ENCODE peak calls at places on chromosomes 12 and 14, in six cellular contexts. I is upper lobe of left lung, V is sigmoid colon, T is transverse colon, K is HCT116, P is prostate gland. G is an unnamed sample.
A peak's percentile ranks its signal among the peaks of the same experiment; 100 is the strongest.

GRCh38 chr12:94336201-94336915 is 123.3 kb downstream of the CEP83 start:
- DNase-seq in I (no peak), P (no peak), T (no peak), K (no peak), V (no peak), G (no peak)

GRCh38 chr12:68331500-68331868 is 678 bp downstream of the MDM1 start:
- DNase-seq in K (no peak), I (no peak), P (no peak), V (no peak), T (no peak), G (no peak)

GRCh38 chr12:53564941-53565340 is 57.7 kb upstream of the NPFF start:
- DNase-seq in V (no peak), P (no peak), T (no peak), I (no peak), K (no peak), G (no peak)

GRCh38 chr12:112473056-112473455 is 54.3 kb downstream of the PTPN11 start:
- DNase-seq in K (no peak), P (no peak), V (no peak), I (no peak), T (no peak), G (no peak)

GRCh38 chr12:58967551-58967950 is 47.2 kb upstream of the LRIG3 start:
- DNase-seq in I (no peak), P (no peak), V (no peak), T (no peak), K (no peak), G (no peak)

GRCh38 chr14:70771781-70772212 is 37.5 kb downstream of the MAP3K9 start:
- DNase-seq in K (no peak), I (peak; percentile 56), V (no peak), P (no peak), T (no peak), G (no peak)

GRCh38 chr14:102231476-102232347 is 73.3 kb downstream of the MOK start:
- DNase-seq in I (no peak), V (peak; percentile 27), K (no peak), P (no peak), T (no peak), G (no peak)

GRCh38 chr12:130717752-130718151 is 1.7 kb upstream of the RIMBP2 start:
- DNase-seq in V (no peak), I (no peak), K (no peak), P (no peak), T (no peak), G (no peak)

GRCh38 chr14:73663548-73664212 is 18.9 kb downstream of the DNAL1 start:
- DNase-seq in I (no peak), P (no peak), K (no peak), T (no peak), V (no peak), G (no peak)

GRCh38 chr12:4224211-4224878 is 49.2 kb upstream of the CCND2 start:
- DNase-seq in P (no peak), I (no peak), V (no peak), T (no peak), K (no peak), G (peak; percentile 52)

GRCh38 chr12:57777367-57777766 is 5.0 kb downstream of the EEF1AKMT3 start:
- DNase-seq in P (no peak), V (no peak), K (no peak), I (no peak), T (no peak), G (no peak)

GRCh38 chr12:108515916-108516315 is 839 bp downstream of the FICD start:
- DNase-seq in K (no peak), I (no peak), T (no peak), V (no peak), P (no peak), G (no peak)

GRCh38 chr14:96053600-96054381 is 14.6 kb downstream of the C14orf132 start:
- DNase-seq in P (no peak), T (peak; percentile 41), K (no peak), I (no peak), V (peak; percentile 91), G (peak; percentile 91)

GRCh38 chr12:84986586-84986985 is 49.5 kb downstream of the TSPAN19 start:
- DNase-seq in P (no peak), V (no peak), K (no peak), I (no peak), T (no peak), G (no peak)

GRCh38 chr12:113445544-113446176 is 23.5 kb downstream of the SDSL start:
- DNase-seq in V (no peak), P (no peak), I (no peak), T (no peak), K (no peak), G (no peak)

GRCh38 chr12:59388694-59389093 is 207.1 kb upstream of the SLC16A7 start:
- DNase-seq in P (no peak), T (no peak), I (no peak), K (no peak), V (no peak), G (no peak)

GRCh38 chr12:68686595-68687521 is at the start of gene NUP107:
- DNase-seq in V (peak; percentile 100), I (peak; percentile 95), K (peak; percentile 97), T (peak; percentile 99), P (peak; percentile 97), G (no peak)

GRCh38 chr12:77204055-77204454 is 138.7 kb upstream of the E2F7 start:
- DNase-seq in V (no peak), K (no peak), T (no peak), P (no peak), I (no peak), G (no peak)

GRCh38 chr12:68180792-68181744 is 21.5 kb upstream of the IFNG start:
- DNase-seq in I (no peak), T (no peak), K (no peak), V (no peak), P (no peak), G (no peak)

GRCh38 chr12:39692258-39692853 is 72.8 kb upstream of the ABCD2 start:
- DNase-seq in P (no peak), I (no peak), K (peak; percentile 0), V (no peak), T (no peak), G (no peak)

GRCh38 chr14:80304125-80304766 is 92.9 kb upstream of the DIO2 start:
- DNase-seq in V (no peak), T (no peak), P (no peak), K (no peak), I (no peak), G (no peak)

GRCh38 chr12:6912164-6912956 is 2.0 kb upstream of the ENO2 start:
- DNase-seq in I (no peak), T (no peak), V (no peak), P (no peak), K (no peak), G (no peak)

GRCh38 chr12:112750971-112751370 is 40.6 kb upstream of the RPH3A start:
- DNase-seq in I (no peak), K (no peak), P (no peak), V (no peak), T (no peak), G (peak; percentile 29)

GRCh38 chr12:50564240-50564947 is 59.6 kb downstream of the DIP2B start:
- DNase-seq in V (no peak), K (no peak), P (no peak), T (no peak), I (no peak), G (no peak)

GRCh38 chr12:19223018-19223417 is 93.5 kb downstream of the PLEKHA5 start:
- DNase-seq in P (no peak), V (no peak), T (no peak), I (no peak), K (peak; percentile 1), G (no peak)

GRCh38 chr14:57632649-57633048 is 139.0 kb upstream of the CCDC198 start:
- DNase-seq in I (no peak), V (no peak), P (no peak), K (no peak), T (no peak), G (no peak)

GRCh38 chr14:49505026-49505766 is 81.0 kb downstream of the RPS29 start:
- DNase-seq in T (no peak), K (peak; percentile 18), P (no peak), V (no peak), I (no peak), G (no peak)

GRCh38 chr12:88181881-88182280 is 39.8 kb downstream of the TMTC3 start:
- DNase-seq in T (no peak), P (no peak), V (no peak), K (no peak), I (no peak), G (no peak)

DNA sequence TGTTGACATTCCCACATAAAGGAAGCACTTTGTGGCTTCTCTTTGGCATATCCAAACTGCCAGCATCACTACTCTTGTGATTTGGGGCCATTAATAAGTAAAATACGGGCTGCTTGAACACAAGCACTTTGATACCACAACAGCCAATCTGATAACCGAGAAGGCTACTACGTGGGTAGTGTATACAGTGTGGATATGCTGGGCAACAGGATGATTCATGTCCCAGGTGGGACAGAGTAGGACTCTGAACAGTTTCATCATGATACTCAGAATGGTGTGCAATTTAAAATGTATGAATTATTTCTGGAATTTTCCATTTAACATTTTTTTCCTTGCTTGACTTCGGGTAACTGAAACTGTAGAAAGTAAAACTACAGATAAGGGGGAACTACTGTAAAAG is 225.0 kb upstream of the DDHD1 start:
- DNase-seq in T (no peak), V (no peak), K (no peak), I (no peak), P (no peak), G (no peak)
- TF ChIP-seq POLR2AphosphoS5 in T (no peak), V (no peak), K (no peak), I (no peak), P (no peak), G (no peak)

GRCh38 chr12:16165506-16165905 is 112.0 kb downstream of the SLC15A5 start:
- DNase-seq in T (peak; percentile 52), V (peak; percentile 69), K (peak; percentile 27), I (no peak), P (peak; percentile 10), G (no peak)
- TF ChIP-seq CTCF in T (peak; percentile 44), V (peak; percentile 25), K (peak; percentile 59), I (no peak), P (peak; percentile 41), G (peak; percentile 29)

GRCh38 chr12:26512213-26512612 is 316.8 kb downstream of the SSPN start:
- DNase-seq in V (no peak), K (no peak), I (no peak), P (no peak), T (no peak), G (no peak)
- TF ChIP-seq POLR2A in V (no peak), K (no peak), I (no peak), P (no peak), T (no peak), G (no peak)

GRCh38 chr12:56333679-56334489 is at the start of gene PAN2:
- DNase-seq in K (peak; percentile 98), T (peak; percentile 96), P (peak; percentile 95), V (peak; percentile 99), I (peak; percentile 93), G (no peak)
- TF ChIP-seq POLR2AphosphoS5 in K (peak; percentile 86), T (peak; percentile 82), P (peak; percentile 94), V (peak; percentile 91), I (peak; percentile 79), G (peak; percentile 95)

DNA sequence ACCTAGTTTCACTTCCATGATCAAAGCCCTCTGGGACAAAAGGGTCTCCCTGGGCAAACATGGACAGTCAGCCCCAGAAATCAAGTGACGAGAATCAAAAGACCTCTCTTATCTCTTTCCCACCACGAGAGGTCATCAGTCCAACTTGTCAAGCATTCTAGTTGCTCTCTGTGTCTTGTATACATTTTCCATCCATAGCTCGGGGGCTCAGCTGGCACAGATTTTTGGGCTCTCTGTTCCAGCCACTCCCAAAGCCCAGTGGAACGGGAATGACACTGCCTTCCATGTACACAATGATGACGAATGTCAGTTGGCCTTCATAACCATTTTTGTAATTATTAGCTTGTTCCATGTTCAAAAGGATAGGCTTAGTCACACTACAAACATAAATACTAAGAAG is 29.7 kb downstream of the NOS1 start:
- DNase-seq in K (no peak), V (no peak), P (no peak), I (no peak), T (no peak), G (no peak)
- TF ChIP-seq CTCF in K (peak; percentile 30), V (no peak), P (no peak), I (no peak), T (no peak), G (no peak)

G was measured in vagina.